ENCODE peak calls at places on chromosomes 16 and 17, in seven cellular contexts. E, Q, O, V, T, W and S are unnamed samples.

GRCh38 chr17:17883801-17884200 is 47.0 kb upstream of the SREBF1 start:
- DNase-seq in T (no peak), Q (no peak), O (no peak), V (no peak), W (no peak), E (no peak), S (no peak)

GRCh38 chr16:14284930-14285541 is 213.9 kb downstream of the MRTFB start:
- DNase-seq in Q (no peak), W (peak), E (no peak), O (no peak), T (no peak), V (no peak), S (no peak)

GRCh38 chr17:28086519-28086918 is 44.0 kb downstream of the NLK start:
- DNase-seq in E (no peak), W (no peak), O (no peak), V (no peak), T (no peak), Q (no peak), S (no peak)

GRCh38 chr16:28163699-28164584 is 47.8 kb downstream of the XPO6 start:
- DNase-seq in W (no peak), E (no peak), Q (no peak), V (no peak), O (no peak), T (no peak), S (no peak)

GRCh38 chr16:87626401-87626800 is 24.1 kb downstream of the JPH3 start:
- DNase-seq in O (no peak), E (no peak), W (no peak), Q (no peak), T (no peak), V (no peak), S (no peak)

GRCh38 chr16:80319181-80319580 is 221.6 kb upstream of the DYNLRB2 start:
- DNase-seq in W (no peak), E (no peak), Q (no peak), O (no peak), T (no peak), V (no peak), S (no peak)

GRCh38 chr17:7561028-7561575 is 617 bp upstream of the SENP3 start:
- DNase-seq in Q (peak), W (peak), O (no peak), V (peak), T (peak), E (peak), S (peak)

GRCh38 chr16:57606847-57607501 is 21.5 kb upstream of the ADGRG1 start:
- DNase-seq in E (no peak), O (no peak), T (no peak), W (no peak), Q (peak), V (peak), S (no peak)

GRCh38 chr16:29029168-29029994 is 44.5 kb downstream of the LAT start:
- DNase-seq in W (peak), E (no peak), O (no peak), Q (peak), V (peak), T (peak), S (peak)

GRCh38 chr16:30571444-30572322 is at the start of gene ZNF688:
- DNase-seq in V (peak), Q (peak), O (peak), W (peak), T (peak), E (peak), S (peak)

GRCh38 chr17:70314096-70314495 is 144.8 kb downstream of the KCNJ2 start:
- DNase-seq in O (no peak), E (no peak), W (no peak), V (no peak), Q (no peak), T (no peak), S (no peak)

GRCh38 chr17:8287651-8288335 is 677 bp upstream of the RANGRF start:
- DNase-seq in W (no peak), T (no peak), O (no peak), Q (no peak), E (no peak), V (no peak), S (no peak)

GRCh38 chr17:63999680-64000531 is 1.8 kb downstream of the PRR29 start:
- DNase-seq in E (no peak), Q (peak), T (no peak), O (no peak), V (peak), W (no peak), S (no peak)

GRCh38 chr16:84303023-84303422 is 8.3 kb downstream of the WFDC1 start:
- DNase-seq in T (no peak), V (no peak), O (no peak), E (no peak), Q (peak), W (no peak), S (no peak)

GRCh38 chr16:88301431-88301830 is 81.3 kb upstream of the ZNF469 start:
- DNase-seq in E (no peak), W (no peak), V (no peak), T (no peak), Q (peak), O (no peak), S (no peak)

GRCh38 chr16:19284207-19284606 is 1.3 kb upstream of the CLEC19A start:
- DNase-seq in E (no peak), O (no peak), T (no peak), Q (no peak), W (no peak), V (no peak), S (no peak)

GRCh38 chr17:78101112-78101511 is 27.4 kb downstream of the TMC6 start:
- DNase-seq in Q (no peak), T (no peak), O (no peak), W (no peak), E (no peak), V (no peak), S (no peak)

GRCh38 chr16:50677351-50677750 is 3.8 kb downstream of the SNX20 start:
- DNase-seq in Q (peak), V (no peak), W (no peak), O (no peak), E (no peak), T (no peak), S (no peak)

GRCh38 chr17:66555605-66556004 is 253.2 kb downstream of the PRKCA start:
- DNase-seq in E (no peak), T (no peak), V (no peak), W (no peak), O (no peak), Q (no peak), S (no peak)

GRCh38 chr17:82862758-82863645 is 23.2 kb upstream of the ZNF750 start:
- DNase-seq in V (no peak), W (no peak), Q (peak), O (no peak), T (no peak), E (no peak), S (no peak)

GRCh38 chr17:7841309-7841621 is 7.2 kb downstream of the KDM6B start:
- DNase-seq in W (no peak), Q (no peak), V (no peak), O (no peak), T (no peak), E (no peak), S (no peak)

GRCh38 chr16:57092786-57093301 is 461 bp downstream of the CPNE2 start:
- DNase-seq in T (peak), W (peak), V (peak), O (no peak), Q (peak), E (peak), S (peak)

GRCh38 chr16:918068-918467 is 52.7 kb downstream of the LMF1 start:
- DNase-seq in W (no peak), T (no peak), E (no peak), Q (no peak), O (no peak), V (no peak), S (no peak)

GRCh38 chr17:7213895-7214299 is 5.7 kb downstream of the DLG4 start:
- DNase-seq in W (no peak), E (no peak), O (peak), V (no peak), Q (peak), T (no peak), S (no peak)

GRCh38 chr17:66405836-66406679 is 103.6 kb downstream of the PRKCA start:
- DNase-seq in O (no peak), V (no peak), W (no peak), Q (no peak), E (no peak), T (no peak), S (no peak)

GRCh38 chr16:4386951-4387565 is 15.4 kb downstream of the VASN start:
- DNase-seq in O (no peak), T (no peak), W (no peak), Q (no peak), E (no peak), V (no peak), S (no peak)

GRCh38 chr17:71460943-71461342 is 659.9 kb upstream of the SOX9 start:
- DNase-seq in V (no peak), T (no peak), O (no peak), Q (no peak), E (no peak), W (no peak), S (no peak)

GRCh38 chr17:206941-207560 is 25.6 kb upstream of the DOC2B start:
- DNase-seq in V (no peak), E (no peak), O (no peak), W (no peak), T (no peak), Q (peak), S (no peak)

GRCh38 chr16:87681990-87682570 is 79.8 kb downstream of the JPH3 start:
- DNase-seq in O (no peak), V (no peak), E (no peak), Q (no peak), W (no peak), T (no peak), S (peak)

GRCh38 chr16:85238233-85238647 is 126.0 kb upstream of the CIBAR2 start:
- DNase-seq in E (no peak), O (no peak), Q (peak), T (no peak), W (no peak), V (no peak), S (no peak)

GRCh38 chr16:66859397-66860068 is 15.3 kb downstream of the CA7 start:
- DNase-seq in V (no peak), T (no peak), O (no peak), Q (peak), E (no peak), W (no peak), S (no peak)

GRCh38 chr17:56985371-56986162 is 7.6 kb downstream of the SCPEP1 start:
- DNase-seq in V (no peak), Q (no peak), E (no peak), W (no peak), O (no peak), T (no peak), S (no peak)

GRCh38 chr17:64306850-64307463 is 43.9 kb upstream of the TEX2 start:
- DNase-seq in T (peak), Q (peak), W (peak), O (no peak), V (peak), E (peak), S (peak)

GRCh38 chr16:27228621-27229501 is 25.5 kb downstream of the KDM8 start:
- DNase-seq in O (no peak), E (no peak), T (no peak), V (no peak), W (no peak), Q (peak), S (no peak)

GRCh38 chr17:1720856-1721386 is 3.6 kb upstream of the WDR81 start:
- DNase-seq in O (no peak), T (peak), V (peak), E (peak), W (peak), Q (no peak), S (peak)

GRCh38 chr17:73394523-73395450 is 83.0 kb upstream of the CDC42EP4 start:
- DNase-seq in O (no peak), W (no peak), E (no peak), V (no peak), Q (peak), T (no peak), S (no peak)

GRCh38 chr17:79501910-79502309 is 108.9 kb downstream of the RBFOX3 start:
- DNase-seq in O (no peak), T (no peak), E (no peak), V (no peak), W (no peak), Q (no peak), S (no peak)

GRCh38 chr17:40608061-40608581 is 39.5 kb downstream of the SMARCE1 start:
- DNase-seq in E (peak), W (no peak), Q (no peak), O (no peak), T (no peak), V (no peak), S (peak)

GRCh38 chr17:19238167-19238505 is 970 bp downstream of the EPN2 start:
- DNase-seq in W (no peak), O (no peak), E (no peak), Q (peak), V (peak), T (peak), S (no peak)